ENCODE peak calls at places on chromosomes 12 and 14, in eight cellular contexts. Q, M, Z, A, W, U, E and P are unnamed samples.

GRCh38 chr14:68459480-68460136 is 333.3 kb downstream of the ZFP36L1 start:
- DNase-seq in Q (no peak), M (no peak), Z (no peak), A (no peak), W (no peak), U (no peak), E (no peak), P (no peak)

GRCh38 chr12:80622271-80622670 is 85.2 kb upstream of the MYF6 start:
- DNase-seq in Q (no peak), M (no peak), Z (no peak), A (no peak), W (no peak), U (no peak), E (no peak), P (no peak)

GRCh38 chr12:89949457-89950195 is 241.0 kb upstream of the ATP2B1 start:
- DNase-seq in Q (peak; percentile 91), M (no peak), Z (peak; percentile 48), A (no peak), W (peak; percentile 66), U (peak; percentile 49), E (no peak), P (no peak)

GRCh38 chr14:33943081-33943480 is 7.8 kb downstream of the EGLN3 start:
- DNase-seq in Q (no peak), M (no peak), Z (no peak), A (peak; percentile 48), W (no peak), U (no peak), E (no peak), P (no peak)

GRCh38 chr12:131075611-131076010 is 121.9 kb downstream of the ADGRD1 start:
- DNase-seq in Q (no peak), M (no peak), Z (no peak), A (no peak), W (no peak), U (no peak), E (no peak), P (no peak)

GRCh38 chr14:70641548-70642312 is at the start of gene TTC9:
- DNase-seq in Q (no peak), M (no peak), Z (peak; percentile 40), A (peak; percentile 27), W (peak; percentile 58), U (no peak), E (peak; percentile 70), P (peak; percentile 50)

GRCh38 chr14:93137864-93138263 is 22.1 kb upstream of the ITPK1 start:
- DNase-seq in Q (peak; percentile 13), M (no peak), Z (no peak), A (peak; percentile 83), W (peak; percentile 61), U (no peak), E (peak; percentile 81), P (peak; percentile 73)

GRCh38 chr12:104201238-104202001 is 14.2 kb upstream of the TXNRD1 start:
- DNase-seq in Q (peak; percentile 41), M (peak; percentile 46), Z (peak; percentile 23), A (peak; percentile 59), W (peak; percentile 58), U (peak; percentile 24), E (no peak), P (no peak)

GRCh38 chr12:31118831-31119530 is 45.3 kb downstream of the DDX11 start:
- DNase-seq in Q (no peak), M (no peak), Z (peak; percentile 21), A (no peak), W (peak; percentile 69), U (peak; percentile 52), E (peak; percentile 57), P (no peak)

GRCh38 chr12:104643921-104644669 is 187.3 kb downstream of the CHST11 start:
- DNase-seq in Q (no peak), M (peak; percentile 74), Z (no peak), A (peak; percentile 37), W (no peak), U (peak; percentile 52), E (peak; percentile 62), P (peak; percentile 61)

GRCh38 chr14:21729703-21730212 is 56.1 kb upstream of the OR4E1 start:
- DNase-seq in Q (no peak), M (peak; percentile 12), Z (no peak), A (no peak), W (no peak), U (no peak), E (no peak), P (no peak)

GRCh38 chr12:81360916-81361315 is 283.0 kb downstream of the ACSS3 start:
- DNase-seq in Q (no peak), M (no peak), Z (no peak), A (no peak), W (no peak), U (no peak), E (no peak), P (no peak)

GRCh38 chr14:75612157-75612556 is 33.7 kb downstream of the FLVCR2 start:
- DNase-seq in Q (no peak), M (no peak), Z (no peak), A (no peak), W (no peak), U (no peak), E (no peak), P (no peak)

GRCh38 chr12:104485651-104486341 is 29.0 kb downstream of the CHST11 start:
- DNase-seq in Q (no peak), M (no peak), Z (peak; percentile 28), A (no peak), W (no peak), U (peak; percentile 68), E (no peak), P (no peak)

GRCh38 chr14:88013750-88014349 is 8.9 kb downstream of the GPR65 start:
- DNase-seq in Q (peak; percentile 44), M (peak; percentile 11), Z (peak; percentile 23), A (peak; percentile 79), W (peak; percentile 88), U (peak; percentile 62), E (peak; percentile 75), P (peak; percentile 60)

GRCh38 chr14:100905166-100905565 is 1.6 kb upstream of the RTL1 start:
- DNase-seq in Q (no peak), M (no peak), Z (no peak), A (no peak), W (no peak), U (no peak), E (no peak), P (no peak)

GRCh38 chr14:30980980-30981379 is 44.5 kb upstream of the AP4S1 start:
- DNase-seq in Q (no peak), M (no peak), Z (no peak), A (no peak), W (no peak), U (no peak), E (no peak), P (no peak)
- H3K27ac ChIP-seq in Q (no peak overlapping the region), M (no peak overlapping the region), Z (no peak overlapping the region), A (no peak overlapping the region), W (no peak overlapping the region), U (no peak overlapping the region), E (no peak overlapping the region), P (no peak overlapping the region)

DNA sequence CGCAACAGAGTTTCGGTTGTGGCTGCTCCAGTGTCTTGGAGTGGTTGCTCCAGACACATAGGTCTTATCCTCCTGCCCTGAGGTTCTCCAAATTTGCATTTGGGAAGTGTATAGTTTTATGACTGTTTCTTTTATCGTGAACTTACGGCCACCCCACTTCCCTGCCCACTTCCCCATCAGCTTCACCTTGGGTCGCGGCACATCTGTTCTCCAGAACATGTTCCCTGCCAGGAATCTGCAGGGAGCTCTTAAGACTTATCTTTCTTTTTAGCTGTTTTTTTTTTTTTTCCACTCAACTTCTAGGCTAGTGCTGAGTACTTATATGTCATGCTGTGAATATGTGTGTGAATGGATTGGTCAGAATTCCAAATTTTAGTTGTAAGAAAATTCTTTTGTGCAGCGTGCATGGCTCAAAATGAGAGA is 75.4 kb downstream of the ETV6 start:
- DNase-seq in Q (no peak), M (no peak), Z (no peak), A (no peak), W (no peak), U (no peak), E (peak; percentile 55), P (no peak)
- H3K4me3 ChIP-seq in Q (no peak overlapping the region), M (no peak overlapping the region), Z (no peak overlapping the region), A (no peak overlapping the region), W (no peak overlapping the region), U (no peak overlapping the region), E (no peak overlapping the region), P (no peak overlapping the region)

DNA sequence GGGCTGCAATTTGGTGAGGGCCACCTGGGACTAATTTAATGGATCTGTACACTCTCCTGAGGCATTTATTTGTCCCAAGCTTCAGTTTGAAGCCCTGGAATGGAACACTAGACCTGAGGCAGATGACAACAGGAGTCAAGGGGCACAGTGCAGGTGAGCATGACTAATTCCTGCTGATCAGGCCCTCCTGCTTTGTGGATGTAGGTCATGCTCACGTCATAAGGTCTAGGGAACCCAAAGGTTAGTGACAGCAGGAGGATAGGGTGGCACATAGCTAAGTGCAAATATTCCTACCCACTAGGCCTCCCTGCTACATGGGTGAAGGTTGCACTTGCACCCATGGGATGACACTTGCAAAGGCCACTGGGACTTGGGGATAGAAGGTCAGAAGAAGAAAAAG is 30.8 kb downstream of the SDR9C7 start:
- DNase-seq in Q (no peak), M (no peak), Z (no peak), A (no peak), W (no peak), U (no peak), E (no peak), P (no peak)
- H3K9me3 ChIP-seq in Q (no peaks in the 10 kb centered on the region), M (no peaks in the 10 kb centered on the region), Z (peaks cover 8% of the 10 kb centered on the region), A (no peaks in the 10 kb centered on the region), W (no peaks in the 10 kb centered on the region), U (peaks cover 25% of the 10 kb centered on the region), E (peaks cover 13% of the 10 kb centered on the region), P (peaks cover 30% of the 10 kb centered on the region)

GRCh38 chr14:63283501-63284248 is 35.1 kb downstream of the GPHB5 start:
- DNase-seq in Q (no peak), M (no peak), Z (no peak), A (no peak), W (no peak), U (no peak), E (no peak), P (no peak)
- H3K27ac ChIP-seq in Q (no peak overlapping the region), M (no peak overlapping the region), Z (no peak overlapping the region), A (no peak overlapping the region), W (no peak overlapping the region), U (no peak overlapping the region), E (no peak overlapping the region), P (no peak overlapping the region)

DNA sequence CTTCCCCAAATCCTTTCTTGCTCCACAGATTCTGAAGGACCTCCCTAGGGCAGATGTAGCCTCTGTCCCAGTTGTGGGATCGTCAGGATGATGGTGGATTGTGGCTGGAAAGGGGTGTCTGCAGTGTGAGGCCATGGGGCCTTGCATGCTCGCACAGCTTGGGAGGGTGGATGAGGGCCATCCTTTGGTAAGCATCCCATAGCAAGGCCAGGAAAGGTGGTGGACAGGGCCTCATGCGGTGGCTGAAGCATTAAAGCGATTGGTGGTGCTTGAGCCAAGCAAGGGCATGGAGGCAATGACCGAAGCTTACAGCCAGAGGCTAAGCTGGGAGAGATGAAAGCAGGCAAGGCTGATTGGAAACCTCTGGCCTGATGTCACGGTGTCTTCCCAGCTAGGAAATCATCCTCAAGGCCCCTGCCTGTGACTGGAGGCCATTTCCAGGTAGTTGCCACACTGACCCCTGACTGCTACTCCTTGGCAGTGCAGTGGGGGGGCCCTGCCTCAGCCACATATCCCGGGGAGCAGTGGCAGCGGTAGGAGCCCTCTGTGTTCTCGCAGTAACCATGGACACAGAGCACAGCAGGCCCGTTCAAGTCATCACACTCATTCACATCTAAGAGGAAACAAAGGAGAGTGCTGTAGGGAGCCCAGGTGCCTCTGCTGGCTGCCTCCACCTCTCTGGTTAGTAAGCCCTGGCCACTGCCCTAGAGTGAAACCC is 7.0 kb downstream of the ISCA2 start:
- DNase-seq in Q (no peak), M (no peak), Z (no peak), A (no peak), W (no peak), U (no peak), E (no peak), P (no peak)
- H3K4me3 ChIP-seq in Q (no peak overlapping the region), M (no peak overlapping the region), Z (no peak overlapping the region), A (no peak overlapping the region), W (no peak overlapping the region), U (no peak overlapping the region), E (no peak overlapping the region), P (no peak overlapping the region)

GRCh38 chr12:34356233-34356987 is 334.1 kb downstream of the ALG10 start:
- DNase-seq in Q (no peak), M (no peak), Z (no peak), A (no peak), W (no peak), U (no peak), E (no peak), P (no peak)
- H3K9me3 ChIP-seq in Q (peaks cover 53% of the 10 kb centered on the region), M (no peaks in the 10 kb centered on the region), Z (no peaks in the 10 kb centered on the region), A (no peaks in the 10 kb centered on the region), W (no peaks in the 10 kb centered on the region), U (peaks cover 58% of the 10 kb centered on the region), E (no peaks in the 10 kb centered on the region), P (peaks cover 9% of the 10 kb centered on the region)